ENCODE peak calls at places on chromosomes 13 and 19, in eight cellular contexts. One of them, this sample, is unnamed.

GRCh38 chr13:43484432-43485225 is 302.1 kb downstream of the ENOX1 start:
- DNase-seq in left ventricle myocardium inferior: no peak
- DNase-seq in NCI-H69: no peak
- DNase-seq in GM13977: no peak
- DNase-seq in Ammon's horn: peak; percentile 34
- DNase-seq in endodermal cell: no peak
- DNase-seq in NCI-H146: no peak
- DNase-seq in effector CD8-positive, alpha-beta T cell: no peak
- DNase-seq in this sample: no peak

GRCh38 chr13:79775830-79776229 is 294.9 kb downstream of the NDFIP2 start:
- DNase-seq in left ventricle myocardium inferior: no peak
- DNase-seq in NCI-H69: peak; percentile 0
- DNase-seq in GM13977: peak; percentile 35
- DNase-seq in Ammon's horn: peak; percentile 85
- DNase-seq in endodermal cell: peak; percentile 75
- DNase-seq in NCI-H146: peak; percentile 23
- DNase-seq in effector CD8-positive, alpha-beta T cell: no peak
- DNase-seq in this sample: no peak

GRCh38 chr19:11495885-11496284 is 9.8 kb downstream of the ZNF653 start:
- DNase-seq in left ventricle myocardium inferior: no peak
- DNase-seq in NCI-H69: no peak
- DNase-seq in GM13977: no peak
- DNase-seq in Ammon's horn: no peak
- DNase-seq in endodermal cell: no peak
- DNase-seq in NCI-H146: no peak
- DNase-seq in effector CD8-positive, alpha-beta T cell: no peak
- DNase-seq in this sample: no peak

GRCh38 chr19:35995655-35995993 is 636 bp downstream of the SDHAF1 start:
- DNase-seq in left ventricle myocardium inferior: peak; percentile 25
- DNase-seq in NCI-H69: peak; percentile 61
- DNase-seq in GM13977: peak; percentile 79
- DNase-seq in Ammon's horn: no peak
- DNase-seq in endodermal cell: peak; percentile 87
- DNase-seq in NCI-H146: peak; percentile 54
- DNase-seq in effector CD8-positive, alpha-beta T cell: no peak
- DNase-seq in this sample: no peak

GRCh38 chr19:58562126-58563033 is 4.0 kb upstream of the UBE2M start:
- DNase-seq in left ventricle myocardium inferior: peak; percentile 36
- DNase-seq in NCI-H69: no peak
- DNase-seq in GM13977: peak; percentile 55
- DNase-seq in Ammon's horn: peak; percentile 37
- DNase-seq in endodermal cell: peak; percentile 68
- DNase-seq in NCI-H146: no peak
- DNase-seq in effector CD8-positive, alpha-beta T cell: no peak
- DNase-seq in this sample: no peak

GRCh38 chr13:50276550-50276949 is 261.3 kb downstream of the KCNRG start:
- DNase-seq in left ventricle myocardium inferior: no peak
- DNase-seq in NCI-H69: no peak
- DNase-seq in GM13977: no peak
- DNase-seq in Ammon's horn: no peak
- DNase-seq in endodermal cell: no peak
- DNase-seq in NCI-H146: no peak
- DNase-seq in effector CD8-positive, alpha-beta T cell: no peak
- DNase-seq in this sample: no peak

GRCh38 chr13:79833972-79834371 is 353.0 kb downstream of the NDFIP2 start:
- DNase-seq in left ventricle myocardium inferior: no peak
- DNase-seq in NCI-H69: no peak
- DNase-seq in GM13977: no peak
- DNase-seq in Ammon's horn: no peak
- DNase-seq in endodermal cell: no peak
- DNase-seq in NCI-H146: no peak
- DNase-seq in effector CD8-positive, alpha-beta T cell: no peak
- DNase-seq in this sample: no peak

GRCh38 chr19:16677060-16677459 is 16.1 kb downstream of the TMEM38A start:
- DNase-seq in left ventricle myocardium inferior: no peak
- DNase-seq in NCI-H69: no peak
- DNase-seq in GM13977: no peak
- DNase-seq in Ammon's horn: no peak
- DNase-seq in endodermal cell: no peak
- DNase-seq in NCI-H146: no peak
- DNase-seq in effector CD8-positive, alpha-beta T cell: no peak
- DNase-seq in this sample: no peak

GRCh38 chr13:59710995-59711701 is 452.6 kb downstream of the DIAPH3 start:
- DNase-seq in left ventricle myocardium inferior: no peak
- DNase-seq in NCI-H69: peak; percentile 92
- DNase-seq in GM13977: no peak
- DNase-seq in Ammon's horn: no peak
- DNase-seq in endodermal cell: no peak
- DNase-seq in NCI-H146: peak; percentile 26
- DNase-seq in effector CD8-positive, alpha-beta T cell: no peak
- DNase-seq in this sample: no peak

GRCh38 chr19:55464039-55464668 is 397 bp downstream of the C19orf85 start:
- DNase-seq in left ventricle myocardium inferior: no peak
- DNase-seq in NCI-H69: no peak
- DNase-seq in GM13977: no peak
- DNase-seq in Ammon's horn: no peak
- DNase-seq in endodermal cell: peak; percentile 56
- DNase-seq in NCI-H146: no peak
- DNase-seq in effector CD8-positive, alpha-beta T cell: no peak
- DNase-seq in this sample: no peak

GRCh38 chr19:16627194-16627927 is 643 bp downstream of the MED26 start:
- DNase-seq in left ventricle myocardium inferior: no peak
- DNase-seq in NCI-H69: peak; percentile 28
- DNase-seq in GM13977: no peak
- DNase-seq in Ammon's horn: no peak
- DNase-seq in endodermal cell: peak; percentile 56
- DNase-seq in NCI-H146: no peak
- DNase-seq in effector CD8-positive, alpha-beta T cell: peak; percentile 6
- DNase-seq in this sample: no peak

GRCh38 chr13:111855786-111856185 is 211.2 kb upstream of the SOX1 start:
- DNase-seq in left ventricle myocardium inferior: no peak
- DNase-seq in NCI-H69: no peak
- DNase-seq in GM13977: no peak
- DNase-seq in Ammon's horn: no peak
- DNase-seq in endodermal cell: no peak
- DNase-seq in NCI-H146: no peak
- DNase-seq in effector CD8-positive, alpha-beta T cell: no peak
- DNase-seq in this sample: no peak

GRCh38 chr19:16600824-16601223 is 27.2 kb downstream of the MED26 start:
- DNase-seq in left ventricle myocardium inferior: no peak
- DNase-seq in NCI-H69: no peak
- DNase-seq in GM13977: no peak
- DNase-seq in Ammon's horn: no peak
- DNase-seq in endodermal cell: no peak
- DNase-seq in NCI-H146: no peak
- DNase-seq in effector CD8-positive, alpha-beta T cell: no peak
- DNase-seq in this sample: no peak

GRCh38 chr19:39265321-39265916 is 2.8 kb upstream of the IFNL2 start:
- DNase-seq in left ventricle myocardium inferior: no peak
- DNase-seq in NCI-H69: peak; percentile 36
- DNase-seq in GM13977: no peak
- DNase-seq in Ammon's horn: no peak
- DNase-seq in endodermal cell: peak; percentile 79
- DNase-seq in NCI-H146: peak; percentile 37
- DNase-seq in effector CD8-positive, alpha-beta T cell: no peak
- DNase-seq in this sample: no peak

GRCh38 chr13:53873558-53873957 is 844.9 kb downstream of the OLFM4 start:
- DNase-seq in left ventricle myocardium inferior: no peak
- DNase-seq in NCI-H69: peak; percentile 81
- DNase-seq in GM13977: no peak
- DNase-seq in Ammon's horn: no peak
- DNase-seq in endodermal cell: peak; percentile 73
- DNase-seq in NCI-H146: peak; percentile 99
- DNase-seq in effector CD8-positive, alpha-beta T cell: no peak
- DNase-seq in this sample: no peak

GRCh38 chr13:76944457-76944856 is 3.9 kb upstream of the ACOD1 start:
- DNase-seq in left ventricle myocardium inferior: no peak
- DNase-seq in NCI-H69: no peak
- DNase-seq in GM13977: no peak
- DNase-seq in Ammon's horn: no peak
- DNase-seq in endodermal cell: no peak
- DNase-seq in NCI-H146: no peak
- DNase-seq in effector CD8-positive, alpha-beta T cell: no peak
- DNase-seq in this sample: no peak

GRCh38 chr13:113774177-113775107 is 15.4 kb downstream of the TMEM255B start:
- DNase-seq in left ventricle myocardium inferior: no peak
- DNase-seq in NCI-H69: peak; percentile 13
- DNase-seq in GM13977: no peak
- DNase-seq in Ammon's horn: no peak
- DNase-seq in endodermal cell: no peak
- DNase-seq in NCI-H146: no peak
- DNase-seq in effector CD8-positive, alpha-beta T cell: no peak
- DNase-seq in this sample: no peak

GRCh38 chr13:85798999-85799646 is at the start of gene SLITRK6:
- DNase-seq in left ventricle myocardium inferior: no peak
- DNase-seq in NCI-H69: peak; percentile 75
- DNase-seq in GM13977: no peak
- DNase-seq in Ammon's horn: no peak
- DNase-seq in endodermal cell: peak; percentile 70
- DNase-seq in NCI-H146: peak; percentile 90
- DNase-seq in effector CD8-positive, alpha-beta T cell: no peak
- DNase-seq in this sample: no peak

GRCh38 chr19:16504271-16504670 is 8.1 kb downstream of the C19orf44 start:
- DNase-seq in left ventricle myocardium inferior: no peak
- DNase-seq in NCI-H69: no peak
- DNase-seq in GM13977: no peak
- DNase-seq in Ammon's horn: no peak
- DNase-seq in endodermal cell: no peak
- DNase-seq in NCI-H146: no peak
- DNase-seq in effector CD8-positive, alpha-beta T cell: no peak
- DNase-seq in this sample: no peak

GRCh38 chr13:90253806-90254205 is 1093.7 kb upstream of the MIR17HG start:
- DNase-seq in left ventricle myocardium inferior: no peak
- DNase-seq in NCI-H69: no peak
- DNase-seq in GM13977: no peak
- DNase-seq in Ammon's horn: no peak
- DNase-seq in endodermal cell: no peak
- DNase-seq in NCI-H146: no peak
- DNase-seq in effector CD8-positive, alpha-beta T cell: no peak
- DNase-seq in this sample: no peak

GRCh38 chr13:43815204-43815603 is 28.4 kb upstream of the ENOX1 start:
- DNase-seq in left ventricle myocardium inferior: no peak
- DNase-seq in NCI-H69: peak; percentile 16
- DNase-seq in GM13977: no peak
- DNase-seq in Ammon's horn: no peak
- DNase-seq in endodermal cell: no peak
- DNase-seq in NCI-H146: no peak
- DNase-seq in effector CD8-positive, alpha-beta T cell: no peak
- DNase-seq in this sample: no peak

GRCh38 chr13:50485979-50486935 is 357.2 kb downstream of the DLEU7 start:
- DNase-seq in left ventricle myocardium inferior: no peak
- DNase-seq in NCI-H69: peak; percentile 20
- DNase-seq in GM13977: no peak
- DNase-seq in Ammon's horn: no peak
- DNase-seq in endodermal cell: peak; percentile 49
- DNase-seq in NCI-H146: no peak
- DNase-seq in effector CD8-positive, alpha-beta T cell: no peak
- DNase-seq in this sample: no peak

GRCh38 chr19:38740252-38740592 is 4.1 kb downstream of the CAPN12 start:
- DNase-seq in left ventricle myocardium inferior: no peak
- DNase-seq in NCI-H69: no peak
- DNase-seq in GM13977: no peak
- DNase-seq in Ammon's horn: no peak
- DNase-seq in endodermal cell: no peak
- DNase-seq in NCI-H146: no peak
- DNase-seq in effector CD8-positive, alpha-beta T cell: no peak
- DNase-seq in this sample: no peak

GRCh38 chr13:34435338-34435737 is 506.7 kb upstream of the NBEA start:
- DNase-seq in left ventricle myocardium inferior: no peak
- DNase-seq in NCI-H69: no peak
- DNase-seq in GM13977: no peak
- DNase-seq in Ammon's horn: no peak
- DNase-seq in endodermal cell: no peak
- DNase-seq in NCI-H146: no peak
- DNase-seq in effector CD8-positive, alpha-beta T cell: no peak
- DNase-seq in this sample: no peak

GRCh38 chr13:32314271-32314967 is 744 bp downstream of the ZAR1L start:
- DNase-seq in left ventricle myocardium inferior: peak; percentile 64
- DNase-seq in NCI-H69: no peak
- DNase-seq in GM13977: no peak
- DNase-seq in Ammon's horn: peak; percentile 29
- DNase-seq in endodermal cell: no peak
- DNase-seq in NCI-H146: no peak
- DNase-seq in effector CD8-positive, alpha-beta T cell: no peak
- DNase-seq in this sample: no peak

GRCh38 chr13:77388944-77389616 is 62.2 kb upstream of the MYCBP2 start:
- DNase-seq in left ventricle myocardium inferior: no peak
- DNase-seq in NCI-H69: no peak
- DNase-seq in GM13977: no peak
- DNase-seq in Ammon's horn: no peak
- DNase-seq in endodermal cell: no peak
- DNase-seq in NCI-H146: no peak
- DNase-seq in effector CD8-positive, alpha-beta T cell: no peak
- DNase-seq in this sample: no peak

GRCh38 chr19:53037101-53038097 is 7.1 kb upstream of the ERVV-2 start:
- DNase-seq in left ventricle myocardium inferior: peak; percentile 37
- DNase-seq in NCI-H69: peak; percentile 76
- DNase-seq in GM13977: no peak
- DNase-seq in Ammon's horn: peak; percentile 40
- DNase-seq in endodermal cell: peak; percentile 77
- DNase-seq in NCI-H146: no peak
- DNase-seq in effector CD8-positive, alpha-beta T cell: peak; percentile 1
- DNase-seq in this sample: no peak

This sample was measured in activated CD4-positive, CD25-positive, alpha-beta regulatory T cell.